ENCODE peak calls at places on chromosomes 6 and 20, in seven cellular contexts. One of them, this sample, is unnamed.

GRCh38 chr6:5981274-5982026 is 25.3 kb downstream of the NRN1 start:
- DNase-seq in type B pancreatic cell: no peak
- DNase-seq in IMR-90: peak; percentile 9
- DNase-seq in CD14-positive monocyte: no peak
- DNase-seq in mucosa of descending colon: no peak
- DNase-seq in endothelial cell: no peak
- DNase-seq in left ventricle myocardium inferior: no peak
- DNase-seq in this sample: no peak

GRCh38 chr6:105099371-105099770 is 80.4 kb downstream of the POPDC3 start:
- DNase-seq in type B pancreatic cell: no peak
- DNase-seq in IMR-90: no peak
- DNase-seq in CD14-positive monocyte: no peak
- DNase-seq in mucosa of descending colon: no peak
- DNase-seq in endothelial cell: no peak
- DNase-seq in left ventricle myocardium inferior: no peak
- DNase-seq in this sample: no peak

GRCh38 chr6:42025066-42025789 is 25.1 kb upstream of the TAF8 start:
- DNase-seq in type B pancreatic cell: no peak
- DNase-seq in IMR-90: no peak
- DNase-seq in CD14-positive monocyte: peak; percentile 67
- DNase-seq in mucosa of descending colon: no peak
- DNase-seq in endothelial cell: no peak
- DNase-seq in left ventricle myocardium inferior: no peak
- DNase-seq in this sample: peak; percentile 62

GRCh38 chr6:152316024-152316423 is 321.1 kb downstream of the SYNE1 start:
- DNase-seq in type B pancreatic cell: no peak
- DNase-seq in IMR-90: peak; percentile 93
- DNase-seq in CD14-positive monocyte: peak; percentile 69
- DNase-seq in mucosa of descending colon: no peak
- DNase-seq in endothelial cell: no peak
- DNase-seq in left ventricle myocardium inferior: peak; percentile 41
- DNase-seq in this sample: no peak

GRCh38 chr20:57514273-57514751 is 10.6 kb downstream of the CTCFL start:
- DNase-seq in type B pancreatic cell: no peak
- DNase-seq in IMR-90: peak; percentile 64
- DNase-seq in CD14-positive monocyte: peak; percentile 56
- DNase-seq in mucosa of descending colon: peak; percentile 72
- DNase-seq in endothelial cell: peak; percentile 68
- DNase-seq in left ventricle myocardium inferior: peak; percentile 45
- DNase-seq in this sample: peak; percentile 45

GRCh38 chr6:150076196-150076893 is 7.4 kb upstream of the ULBP3 start:
- DNase-seq in type B pancreatic cell: no peak
- DNase-seq in IMR-90: no peak
- DNase-seq in CD14-positive monocyte: no peak
- DNase-seq in mucosa of descending colon: no peak
- DNase-seq in endothelial cell: no peak
- DNase-seq in left ventricle myocardium inferior: no peak
- DNase-seq in this sample: no peak

GRCh38 chr6:47846752-47847151 is 64.9 kb downstream of the OPN5 start:
- DNase-seq in type B pancreatic cell: no peak
- DNase-seq in IMR-90: no peak
- DNase-seq in CD14-positive monocyte: no peak
- DNase-seq in mucosa of descending colon: no peak
- DNase-seq in endothelial cell: no peak
- DNase-seq in left ventricle myocardium inferior: no peak
- DNase-seq in this sample: no peak

GRCh38 chr6:131727467-131727866 is 16.6 kb upstream of the CTAGE9 start:
- DNase-seq in type B pancreatic cell: no peak
- DNase-seq in IMR-90: no peak
- DNase-seq in CD14-positive monocyte: no peak
- DNase-seq in mucosa of descending colon: no peak
- DNase-seq in endothelial cell: no peak
- DNase-seq in left ventricle myocardium inferior: no peak
- DNase-seq in this sample: no peak

GRCh38 chr6:130020106-130020851 is 1.9 kb downstream of the L3MBTL3 start:
- DNase-seq in type B pancreatic cell: peak; percentile 71
- DNase-seq in IMR-90: no peak
- DNase-seq in CD14-positive monocyte: no peak
- DNase-seq in mucosa of descending colon: peak; percentile 65
- DNase-seq in endothelial cell: peak; percentile 42
- DNase-seq in left ventricle myocardium inferior: peak; percentile 33
- DNase-seq in this sample: peak; percentile 9

GRCh38 chr6:56772737-56773184 is 130.1 kb upstream of the DST start:
- DNase-seq in type B pancreatic cell: no peak
- DNase-seq in IMR-90: peak; percentile 93
- DNase-seq in CD14-positive monocyte: no peak
- DNase-seq in mucosa of descending colon: no peak
- DNase-seq in endothelial cell: no peak
- DNase-seq in left ventricle myocardium inferior: peak; percentile 47
- DNase-seq in this sample: no peak

GRCh38 chr6:22320750-22321149 is 23.9 kb upstream of the PRL start:
- DNase-seq in type B pancreatic cell: no peak
- DNase-seq in IMR-90: peak; percentile 93
- DNase-seq in CD14-positive monocyte: no peak
- DNase-seq in mucosa of descending colon: no peak
- DNase-seq in endothelial cell: no peak
- DNase-seq in left ventricle myocardium inferior: no peak
- DNase-seq in this sample: no peak

GRCh38 chr6:30709101-30709868 is 7.8 kb downstream of the MDC1 start:
- DNase-seq in type B pancreatic cell: no peak
- DNase-seq in IMR-90: no peak
- DNase-seq in CD14-positive monocyte: no peak
- DNase-seq in mucosa of descending colon: no peak
- DNase-seq in endothelial cell: no peak
- DNase-seq in left ventricle myocardium inferior: no peak
- DNase-seq in this sample: no peak

GRCh38 chr6:6591778-6592388 is 3.4 kb downstream of the LY86 start:
- DNase-seq in type B pancreatic cell: no peak
- DNase-seq in IMR-90: no peak
- DNase-seq in CD14-positive monocyte: peak; percentile 87
- DNase-seq in mucosa of descending colon: no peak
- DNase-seq in endothelial cell: no peak
- DNase-seq in left ventricle myocardium inferior: no peak
- DNase-seq in this sample: peak; percentile 97

GRCh38 chr20:31719644-31720485 is 2.8 kb downstream of the BCL2L1 start:
- DNase-seq in type B pancreatic cell: no peak
- DNase-seq in IMR-90: no peak
- DNase-seq in CD14-positive monocyte: no peak
- DNase-seq in mucosa of descending colon: no peak
- DNase-seq in endothelial cell: no peak
- DNase-seq in left ventricle myocardium inferior: no peak
- DNase-seq in this sample: no peak

GRCh38 chr20:57934007-57934805 is 224.4 kb upstream of the PMEPA1 start:
- DNase-seq in type B pancreatic cell: no peak
- DNase-seq in IMR-90: no peak
- DNase-seq in CD14-positive monocyte: no peak
- DNase-seq in mucosa of descending colon: no peak
- DNase-seq in endothelial cell: no peak
- DNase-seq in left ventricle myocardium inferior: no peak
- DNase-seq in this sample: no peak

GRCh38 chr20:47998736-47999135 is 213.5 kb upstream of the SULF2 start:
- DNase-seq in type B pancreatic cell: no peak
- DNase-seq in IMR-90: no peak
- DNase-seq in CD14-positive monocyte: no peak
- DNase-seq in mucosa of descending colon: no peak
- DNase-seq in endothelial cell: peak; percentile 25
- DNase-seq in left ventricle myocardium inferior: no peak
- DNase-seq in this sample: peak; percentile 99

GRCh38 chr6:25320459-25320858 is 41.3 kb downstream of the CARMIL1 start:
- DNase-seq in type B pancreatic cell: no peak
- DNase-seq in IMR-90: no peak
- DNase-seq in CD14-positive monocyte: no peak
- DNase-seq in mucosa of descending colon: no peak
- DNase-seq in endothelial cell: peak; percentile 15
- DNase-seq in left ventricle myocardium inferior: no peak
- DNase-seq in this sample: no peak

GRCh38 chr20:13900506-13900905 is 89.9 kb downstream of the SEL1L2 start:
- DNase-seq in type B pancreatic cell: no peak
- DNase-seq in IMR-90: no peak
- DNase-seq in CD14-positive monocyte: no peak
- DNase-seq in mucosa of descending colon: no peak
- DNase-seq in endothelial cell: no peak
- DNase-seq in left ventricle myocardium inferior: no peak
- DNase-seq in this sample: no peak

DNA sequence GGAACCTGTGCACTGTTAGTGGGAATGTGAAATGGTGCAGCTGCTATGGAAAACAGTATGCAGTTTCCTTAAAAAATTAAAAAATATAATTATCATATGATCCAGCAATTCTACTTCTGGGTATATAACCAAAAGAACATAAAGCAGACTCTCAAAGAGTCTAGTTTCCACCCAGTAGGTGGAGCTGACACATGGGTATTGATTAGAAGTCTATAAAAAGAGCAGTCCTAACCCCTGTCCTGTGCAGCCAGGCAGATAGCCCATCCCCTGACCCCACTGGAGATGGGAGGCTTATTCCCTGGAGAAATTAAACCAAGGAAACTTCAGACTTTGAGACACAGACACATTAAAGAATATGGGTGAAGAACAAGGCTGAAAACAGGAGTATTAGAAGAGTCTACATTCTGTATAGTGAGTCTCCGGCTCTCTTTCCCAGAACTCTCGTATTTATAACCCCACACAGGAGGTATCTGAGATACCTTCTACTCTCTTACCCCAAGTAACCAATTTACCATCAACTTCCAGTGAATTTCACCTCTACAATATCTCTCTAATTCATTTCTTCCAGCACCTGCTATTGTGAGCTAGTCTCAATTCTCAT is 92.3 kb downstream of the SEL1L2 start:
- DNase-seq in type B pancreatic cell: no peak
- DNase-seq in IMR-90: no peak
- DNase-seq in CD14-positive monocyte: no peak
- DNase-seq in mucosa of descending colon: no peak
- DNase-seq in endothelial cell: no peak
- DNase-seq in left ventricle myocardium inferior: no peak
- DNase-seq in this sample: no peak
- TF ChIP-seq CTCF in type B pancreatic cell: peak; percentile 47
- TF ChIP-seq CTCF in IMR-90: no peak
- TF ChIP-seq CTCF in CD14-positive monocyte: no peak
- TF ChIP-seq CTCF in mucosa of descending colon: no peak
- TF ChIP-seq CTCF in endothelial cell: no peak
- TF ChIP-seq CTCF in left ventricle myocardium inferior: no peak
- TF ChIP-seq CTCF in this sample: no peak

GRCh38 chr6:90846824-90847223 is 260.0 kb upstream of the MAP3K7 start:
- DNase-seq in type B pancreatic cell: no peak
- DNase-seq in IMR-90: no peak
- DNase-seq in CD14-positive monocyte: no peak
- DNase-seq in mucosa of descending colon: no peak
- DNase-seq in endothelial cell: no peak
- DNase-seq in left ventricle myocardium inferior: no peak
- DNase-seq in this sample: no peak
- TF ChIP-seq CTCF in type B pancreatic cell: no peak
- TF ChIP-seq CTCF in IMR-90: no peak
- TF ChIP-seq CTCF in CD14-positive monocyte: no peak
- TF ChIP-seq CTCF in mucosa of descending colon: no peak
- TF ChIP-seq CTCF in endothelial cell: no peak
- TF ChIP-seq CTCF in left ventricle myocardium inferior: no peak
- TF ChIP-seq CTCF in this sample: no peak

GRCh38 chr6:24274441-24275083 is 83.3 kb downstream of the DCDC2 start:
- DNase-seq in type B pancreatic cell: no peak
- DNase-seq in IMR-90: peak; percentile 23
- DNase-seq in CD14-positive monocyte: no peak
- DNase-seq in mucosa of descending colon: no peak
- DNase-seq in endothelial cell: no peak
- DNase-seq in left ventricle myocardium inferior: no peak
- DNase-seq in this sample: no peak
- TF ChIP-seq CTCF in type B pancreatic cell: peak; percentile 85
- TF ChIP-seq CTCF in IMR-90: peak; percentile 52
- TF ChIP-seq CTCF in CD14-positive monocyte: peak; percentile 78
- TF ChIP-seq CTCF in mucosa of descending colon: no peak
- TF ChIP-seq CTCF in endothelial cell: peak; percentile 64
- TF ChIP-seq CTCF in left ventricle myocardium inferior: peak; percentile 60
- TF ChIP-seq CTCF in this sample: peak; percentile 27

GRCh38 chr20:6185268-6185667 is 62.4 kb upstream of the FERMT1 start:
- DNase-seq in type B pancreatic cell: no peak
- DNase-seq in IMR-90: no peak
- DNase-seq in CD14-positive monocyte: no peak
- DNase-seq in mucosa of descending colon: no peak
- DNase-seq in endothelial cell: no peak
- DNase-seq in left ventricle myocardium inferior: no peak
- DNase-seq in this sample: no peak
- TF ChIP-seq CTCF in type B pancreatic cell: peak; percentile 20
- TF ChIP-seq CTCF in IMR-90: no peak
- TF ChIP-seq CTCF in CD14-positive monocyte: no peak
- TF ChIP-seq CTCF in mucosa of descending colon: no peak
- TF ChIP-seq CTCF in endothelial cell: no peak
- TF ChIP-seq CTCF in left ventricle myocardium inferior: no peak
- TF ChIP-seq CTCF in this sample: no peak

GRCh38 chr20:10622657-10623418 is 51.0 kb downstream of the JAG1 start:
- DNase-seq in type B pancreatic cell: no peak
- DNase-seq in IMR-90: peak; percentile 72
- DNase-seq in CD14-positive monocyte: no peak
- DNase-seq in mucosa of descending colon: no peak
- DNase-seq in endothelial cell: no peak
- DNase-seq in left ventricle myocardium inferior: peak; percentile 34
- DNase-seq in this sample: no peak
- TF ChIP-seq CTCF in type B pancreatic cell: no peak
- TF ChIP-seq CTCF in IMR-90: no peak
- TF ChIP-seq CTCF in CD14-positive monocyte: no peak
- TF ChIP-seq CTCF in mucosa of descending colon: no peak
- TF ChIP-seq CTCF in endothelial cell: no peak
- TF ChIP-seq CTCF in left ventricle myocardium inferior: no peak
- TF ChIP-seq CTCF in this sample: no peak

GRCh38 chr6:98836962-98837944 is 2.9 kb downstream of the POU3F2 start:
- DNase-seq in type B pancreatic cell: no peak
- DNase-seq in IMR-90: no peak
- DNase-seq in CD14-positive monocyte: no peak
- DNase-seq in mucosa of descending colon: no peak
- DNase-seq in endothelial cell: no peak
- DNase-seq in left ventricle myocardium inferior: no peak
- DNase-seq in this sample: no peak

GRCh38 chr6:98839788-98840361 is 5.5 kb downstream of the POU3F2 start:
- DNase-seq in type B pancreatic cell: no peak
- DNase-seq in IMR-90: peak; percentile 8
- DNase-seq in CD14-positive monocyte: no peak
- DNase-seq in mucosa of descending colon: no peak
- DNase-seq in endothelial cell: peak; percentile 46
- DNase-seq in left ventricle myocardium inferior: no peak
- DNase-seq in this sample: no peak

GRCh38 chr6:98836025-98836961 is 1.9 kb downstream of the POU3F2 start:
- DNase-seq in type B pancreatic cell: no peak
- DNase-seq in IMR-90: no peak
- DNase-seq in CD14-positive monocyte: no peak
- DNase-seq in mucosa of descending colon: no peak
- DNase-seq in endothelial cell: no peak
- DNase-seq in left ventricle myocardium inferior: no peak
- DNase-seq in this sample: no peak

GRCh38 chr6:98840385-98840784 is 6.0 kb downstream of the POU3F2 start:
- DNase-seq in type B pancreatic cell: no peak
- DNase-seq in IMR-90: no peak
- DNase-seq in CD14-positive monocyte: no peak
- DNase-seq in mucosa of descending colon: no peak
- DNase-seq in endothelial cell: no peak
- DNase-seq in left ventricle myocardium inferior: no peak
- DNase-seq in this sample: no peak

DNA sequence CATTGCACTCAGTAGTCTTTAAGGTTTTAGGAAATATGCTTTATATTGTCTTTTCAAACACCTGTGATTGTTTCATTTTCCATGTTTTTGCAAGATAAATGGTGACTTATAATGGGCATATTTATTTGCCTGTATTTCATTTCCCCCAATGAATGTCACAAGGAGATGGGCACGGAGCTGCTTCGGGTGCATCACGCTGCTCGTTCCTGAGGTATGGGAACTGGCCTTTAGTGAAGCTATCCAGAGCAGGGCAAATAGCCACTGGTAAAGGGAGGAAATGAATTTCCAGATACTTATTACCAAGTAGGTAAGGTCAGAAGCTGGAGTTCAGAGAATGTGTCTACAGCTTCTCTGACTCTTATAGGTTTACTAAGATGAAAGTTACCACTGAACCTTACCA is 3.7 kb downstream of the POU3F2 start:
- DNase-seq in type B pancreatic cell: no peak
- DNase-seq in IMR-90: no peak
- DNase-seq in CD14-positive monocyte: no peak
- DNase-seq in mucosa of descending colon: no peak
- DNase-seq in endothelial cell: no peak
- DNase-seq in left ventricle myocardium inferior: no peak
- DNase-seq in this sample: no peak
- TF ChIP-seq CTCF in type B pancreatic cell: no peak
- TF ChIP-seq CTCF in IMR-90: no peak
- TF ChIP-seq CTCF in CD14-positive monocyte: no peak
- TF ChIP-seq CTCF in mucosa of descending colon: no peak
- TF ChIP-seq CTCF in endothelial cell: no peak
- TF ChIP-seq CTCF in left ventricle myocardium inferior: no peak
- TF ChIP-seq CTCF in this sample: no peak

This sample was measured in HL-60.